ENCODE peak calls at places on chromosomes 13 and 19, in seven cellular contexts. O is right atrium auricular region, T is foreskin fibroblast, V is AG09319, S is thyroid gland, L is Calu3, E is nephron progenitor cell. K is an unnamed sample.

GRCh38 chr19:47479701-47480503 is 4.1 kb downstream of the KPTN start:
- DNase-seq in O (no peak), T (no peak), V (no peak), S (no peak), L (no peak), E (peak), K (no peak)

GRCh38 chr19:27822336-27822735 is 1390.6 kb downstream of the UQCRFS1 start:
- DNase-seq in O (no peak), T (no peak), V (no peak), S (no peak), L (no peak), E (no peak), K (no peak)

GRCh38 chr13:48715977-48716376 is 62.2 kb downstream of the CYSLTR2 start:
- DNase-seq in O (no peak), T (no peak), V (no peak), S (no peak), L (no peak), E (no peak), K (no peak)

GRCh38 chr19:42311612-42312160 is 1.4 kb upstream of the TMEM145 start:
- DNase-seq in O (no peak), T (no peak), V (no peak), S (no peak), L (no peak), E (no peak), K (no peak)

GRCh38 chr13:99766641-99767045 is 204.9 kb downstream of the ZIC5 start:
- DNase-seq in O (no peak), T (no peak), V (no peak), S (no peak), L (no peak), E (no peak), K (no peak)

GRCh38 chr13:42575938-42576337 is 2.0 kb downstream of the TNFSF11 start:
- DNase-seq in O (no peak), T (no peak), V (no peak), S (no peak), L (no peak), E (no peak), K (no peak)

GRCh38 chr13:45219938-45220375 is 19.1 kb upstream of the KCTD4 start:
- DNase-seq in O (no peak), T (no peak), V (no peak), S (no peak), L (peak), E (no peak), K (no peak)

GRCh38 chr19:16384688-16385087 is 60.1 kb downstream of the KLF2 start:
- DNase-seq in O (no peak), T (no peak), V (no peak), S (peak), L (no peak), E (no peak), K (no peak)

GRCh38 chr13:111323549-111323948 is 3.1 kb downstream of the TEX29 start:
- DNase-seq in O (no peak), T (no peak), V (no peak), S (no peak), L (no peak), E (no peak), K (no peak)

GRCh38 chr13:111844222-111844671 is 222.7 kb upstream of the SOX1 start:
- DNase-seq in O (peak), T (no peak), V (no peak), S (no peak), L (no peak), E (no peak), K (no peak)

GRCh38 chr19:2040647-2041435 is 10.2 kb downstream of the MKNK2 start:
- DNase-seq in O (no peak), T (no peak), V (no peak), S (peak), L (no peak), E (no peak), K (no peak)

GRCh38 chr19:34662919-34663318 is 14.0 kb downstream of the SCGB2B2 start:
- DNase-seq in O (no peak), T (no peak), V (no peak), S (no peak), L (peak), E (no peak), K (no peak)

GRCh38 chr19:8251025-8251472 is 41.9 kb downstream of the CERS4 start:
- DNase-seq in O (peak), T (no peak), V (no peak), S (peak), L (peak), E (no peak), K (no peak)

GRCh38 chr13:23621316-23621645 is 51.1 kb downstream of the TNFRSF19 start:
- DNase-seq in O (no peak), T (peak), V (no peak), S (no peak), L (peak), E (no peak), K (peak)

GRCh38 chr13:38897521-38897920 is 93.1 kb downstream of the STOML3 start:
- DNase-seq in O (no peak), T (no peak), V (no peak), S (no peak), L (no peak), E (no peak), K (no peak)

GRCh38 chr19:7787602-7788177 is 24.6 kb downstream of the CLEC4M start:
- DNase-seq in O (no peak), T (no peak), V (no peak), S (no peak), L (no peak), E (no peak), K (no peak)

DNA sequence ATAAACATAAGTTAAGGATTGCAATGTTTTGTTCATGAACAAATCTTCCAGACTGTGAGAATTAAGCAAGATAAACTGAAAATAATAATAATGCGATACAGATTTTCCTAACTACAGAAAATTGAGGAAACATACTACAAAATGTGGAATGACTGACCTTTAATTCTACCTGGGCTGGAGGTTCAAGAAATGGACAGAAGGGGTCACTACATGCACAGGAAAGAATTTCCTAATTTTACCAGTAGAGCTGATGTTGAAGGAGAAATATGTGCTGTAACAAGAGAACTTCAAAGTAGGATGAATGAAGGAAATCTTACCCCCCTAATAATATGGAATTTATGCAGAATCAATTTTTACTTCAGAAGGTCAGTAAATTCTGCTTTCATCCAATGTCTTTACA is 62.3 kb downstream of the ZNF627 start:
- DNase-seq in O (no peak), T (peak), V (no peak), S (no peak), L (no peak), E (no peak), K (no peak)
- TF ChIP-seq CTCF in O (no peak), T (peak), V (peak), S (no peak), L (no peak), E (no peak), K (peak)

GRCh38 chr13:93771229-93771628 is 544.6 kb downstream of the GPC6 start:
- DNase-seq in O (no peak), T (no peak), V (no peak), S (no peak), L (no peak), E (no peak), K (no peak)
- TF ChIP-seq CTCF in O (no peak), T (no peak), V (no peak), S (no peak), L (no peak), E (no peak), K (no peak)

GRCh38 chr19:33437351-33438015 is 64.0 kb downstream of the CEBPG start:
- DNase-seq in O (no peak), T (no peak), V (no peak), S (no peak), L (no peak), E (no peak), K (no peak)
- TF ChIP-seq CTCF in O (no peak), T (no peak), V (no peak), S (no peak), L (no peak), E (no peak), K (no peak)

GRCh38 chr19:55383789-55384575 is at the start of gene TMEM238:
- DNase-seq in O (no peak), T (peak), V (no peak), S (peak), L (peak), E (peak), K (no peak)
- TF ChIP-seq CTCF in O (no peak), T (no peak), V (no peak), S (no peak), L (no peak), E (no peak), K (no peak)